ENCODE peak calls at places on chromosome 20, in ten cellular contexts. D, I, A, E, F, X, G, K, J and H are unnamed samples.

GRCh38 chr20:39025883-39026282 is 63.7 kb downstream of the DHX35 start:
- DNase-seq in D (no peak), I (no peak), A (no peak), E (no peak), F (no peak), X (no peak), G (no peak), K (no peak), J (no peak), H (no peak)

GRCh38 chr20:45765307-45765910 is 26.3 kb downstream of the WFDC3 start:
- DNase-seq in D (no peak), I (no peak), A (no peak), E (no peak), F (no peak), X (no peak), G (no peak), K (no peak), J (no peak), H (no peak)

GRCh38 chr20:24721891-24722530 is 227.1 kb upstream of the CST7 start:
- DNase-seq in D (no peak), I (no peak), A (no peak), E (no peak), F (no peak), X (no peak), G (no peak), K (no peak), J (no peak), H (no peak)

GRCh38 chr20:63937596-63937995 is 18.6 kb downstream of the UCKL1 start:
- DNase-seq in D (no peak), I (no peak), A (no peak), E (no peak), F (no peak), X (no peak), G (no peak), K (no peak), J (no peak), H (no peak)

GRCh38 chr20:56579261-56579660 is 46.2 kb downstream of the FAM209B start:
- DNase-seq in D (no peak), I (no peak), A (no peak), E (no peak), F (no peak), X (no peak), G (no peak), K (no peak), J (no peak), H (no peak)

GRCh38 chr20:58890073-58890453 is 37.5 kb downstream of the GNAS start:
- DNase-seq in D (no peak), I (no peak), A (no peak), E (no peak), F (no peak), X (no peak), G (no peak), K (no peak), J (no peak), H (peak)

GRCh38 chr20:47392721-47393073 is 36.2 kb upstream of the ZMYND8 start:
- DNase-seq in D (no peak), I (no peak), A (peak), E (no peak), F (no peak), X (no peak), G (no peak), K (no peak), J (no peak), H (no peak)

GRCh38 chr20:11247059-11247630 is 573.3 kb upstream of the JAG1 start:
- DNase-seq in D (no peak), I (no peak), A (no peak), E (no peak), F (no peak), X (no peak), G (no peak), K (no peak), J (no peak), H (no peak)

GRCh38 chr20:37943501-37944455 is 40.9 kb downstream of the VSTM2L start:
- DNase-seq in D (no peak), I (peak), A (no peak), E (no peak), F (no peak), X (no peak), G (no peak), K (no peak), J (no peak), H (no peak)

GRCh38 chr20:39823239-39823638 is 861.1 kb downstream of the DHX35 start:
- DNase-seq in D (peak), I (no peak), A (peak), E (no peak), F (no peak), X (no peak), G (no peak), K (no peak), J (no peak), H (no peak)

GRCh38 chr20:57835462-57836455 is 125.9 kb upstream of the PMEPA1 start:
- DNase-seq in D (no peak), I (peak), A (no peak), E (no peak), F (no peak), X (no peak), G (no peak), K (no peak), J (no peak), H (no peak)

GRCh38 chr20:63734946-63735858 is 1.3 kb upstream of the LIME1 start:
- DNase-seq in D (no peak), I (peak), A (no peak), E (no peak), F (no peak), X (no peak), G (no peak), K (no peak), J (no peak), H (no peak)

GRCh38 chr20:32635764-32636163 is 38.0 kb downstream of the C20orf203 start:
- DNase-seq in D (peak), I (no peak), A (no peak), E (no peak), F (no peak), X (no peak), G (no peak), K (no peak), J (no peak), H (no peak)

GRCh38 chr20:51198238-51198637 is 175.3 kb upstream of the KCNG1 start:
- DNase-seq in D (no peak), I (no peak), A (no peak), E (no peak), F (no peak), X (no peak), G (no peak), K (no peak), J (no peak), H (no peak)

GRCh38 chr20:62370115-62370806 is 3.1 kb upstream of the LAMA5 start:
- DNase-seq in D (peak), I (peak), A (peak), E (no peak), F (peak), X (no peak), G (no peak), K (no peak), J (no peak), H (no peak)

GRCh38 chr20:20702330-20703245 is 9.9 kb downstream of the RALGAPA2 start:
- DNase-seq in D (no peak), I (no peak), A (no peak), E (no peak), F (no peak), X (no peak), G (no peak), K (no peak), J (no peak), H (no peak)

GRCh38 chr20:57611605-57612311 is 8.5 kb downstream of the ZBP1 start:
- DNase-seq in D (no peak), I (peak), A (no peak), E (no peak), F (no peak), X (no peak), G (no peak), K (no peak), J (no peak), H (no peak)

GRCh38 chr20:29690274-29690673 is 1567.2 kb upstream of the DEFB115 start:
- DNase-seq in D (no peak), I (no peak), A (no peak), E (no peak), F (no peak), X (peak), G (no peak), K (no peak), J (no peak), H (no peak)

GRCh38 chr20:62262064-62262463 is 23.7 kb downstream of the OSBPL2 start:
- DNase-seq in D (no peak), I (no peak), A (no peak), E (no peak), F (no peak), X (no peak), G (no peak), K (no peak), J (no peak), H (no peak)

GRCh38 chr20:59210186-59210585 is 46.6 kb downstream of the ZNF831 start:
- DNase-seq in D (no peak), I (no peak), A (no peak), E (no peak), F (no peak), X (no peak), G (no peak), K (no peak), J (no peak), H (no peak)

GRCh38 chr20:60224914-60225313 is 266.7 kb downstream of the CDH26 start:
- DNase-seq in D (no peak), I (no peak), A (peak), E (no peak), F (no peak), X (no peak), G (no peak), K (no peak), J (no peak), H (no peak)

GRCh38 chr20:22796465-22797077 is 212.2 kb upstream of the FOXA2 start:
- DNase-seq in D (peak), I (no peak), A (peak), E (no peak), F (no peak), X (no peak), G (no peak), K (no peak), J (no peak), H (no peak)

GRCh38 chr20:63295422-63295821 is 2.4 kb downstream of the COL20A1 start:
- DNase-seq in D (no peak), I (no peak), A (no peak), E (no peak), F (no peak), X (no peak), G (no peak), K (no peak), J (no peak), H (no peak)

GRCh38 chr20:4014031-4014474 is 1.3 kb downstream of the RNF24 start:
- DNase-seq in D (peak), I (no peak), A (peak), E (peak), F (peak), X (peak), G (peak), K (no peak), J (no peak), H (peak)

GRCh38 chr20:49676581-49677291 is 36.9 kb downstream of the B4GALT5 start:
- DNase-seq in D (no peak), I (no peak), A (peak), E (no peak), F (peak), X (peak), G (peak), K (no peak), J (no peak), H (peak)

GRCh38 chr20:11813106-11813890 is 104.4 kb upstream of the BTBD3 start:
- DNase-seq in D (no peak), I (no peak), A (no peak), E (no peak), F (no peak), X (no peak), G (no peak), K (no peak), J (no peak), H (no peak)

GRCh38 chr20:44111712-44112335 is 75.2 kb downstream of the JPH2 start:
- DNase-seq in D (peak), I (peak), A (peak), E (no peak), F (no peak), X (no peak), G (no peak), K (no peak), J (no peak), H (no peak)

GRCh38 chr20:61953037-61953788 is 112.5 kb downstream of the TAF4 start:
- DNase-seq in D (no peak), I (peak), A (no peak), E (no peak), F (no peak), X (no peak), G (no peak), K (no peak), J (no peak), H (no peak)

GRCh38 chr20:9260027-9260426 is 191.1 kb downstream of the PLCB4 start:
- DNase-seq in D (no peak), I (no peak), A (no peak), E (no peak), F (no peak), X (no peak), G (no peak), K (no peak), J (no peak), H (no peak)